ENCODE peak calls at places on chromosomes 6 and 20, in four cellular contexts. One of them, this sample, is unnamed.

GRCh38 chr6:104771258-104771832 is 88.4 kb downstream of the HACE1 start:
- DNase-seq in activated CD8-positive, alpha-beta T cell treated with anti-CD3 and anti-CD28 coated beads for 36 hours: no peak
- DNase-seq in non-pigmented ciliary epithelial cell: no peak
- DNase-seq in NCI-H748 treated with DMSO at 0.1 percent for 48 hours: peak; percentile 11
- DNase-seq in this sample: no peak

GRCh38 chr6:3336859-3337515 is 78.2 kb downstream of the PSMG4 start:
- DNase-seq in activated CD8-positive, alpha-beta T cell treated with anti-CD3 and anti-CD28 coated beads for 36 hours: no peak
- DNase-seq in non-pigmented ciliary epithelial cell: no peak
- DNase-seq in NCI-H748 treated with DMSO at 0.1 percent for 48 hours: no peak
- DNase-seq in this sample: no peak

GRCh38 chr20:37915800-37916570 is 13.1 kb downstream of the VSTM2L start:
- DNase-seq in activated CD8-positive, alpha-beta T cell treated with anti-CD3 and anti-CD28 coated beads for 36 hours: no peak
- DNase-seq in non-pigmented ciliary epithelial cell: no peak
- DNase-seq in NCI-H748 treated with DMSO at 0.1 percent for 48 hours: no peak
- DNase-seq in this sample: no peak

GRCh38 chr6:135451617-135452190 is 45.8 kb downstream of the AHI1 start:
- DNase-seq in activated CD8-positive, alpha-beta T cell treated with anti-CD3 and anti-CD28 coated beads for 36 hours: no peak
- DNase-seq in non-pigmented ciliary epithelial cell: no peak
- DNase-seq in NCI-H748 treated with DMSO at 0.1 percent for 48 hours: peak; percentile 28
- DNase-seq in this sample: no peak

GRCh38 chr20:34220581-34220980 is 20.6 kb upstream of the ASIP start:
- DNase-seq in activated CD8-positive, alpha-beta T cell treated with anti-CD3 and anti-CD28 coated beads for 36 hours: no peak
- DNase-seq in non-pigmented ciliary epithelial cell: peak; percentile 28
- DNase-seq in NCI-H748 treated with DMSO at 0.1 percent for 48 hours: no peak
- DNase-seq in this sample: no peak

GRCh38 chr6:46465294-46466165 is 25.7 kb downstream of the RCAN2 start:
- DNase-seq in activated CD8-positive, alpha-beta T cell treated with anti-CD3 and anti-CD28 coated beads for 36 hours: no peak
- DNase-seq in non-pigmented ciliary epithelial cell: no peak
- DNase-seq in NCI-H748 treated with DMSO at 0.1 percent for 48 hours: no peak
- DNase-seq in this sample: no peak

GRCh38 chr6:11770546-11771466 is 7.8 kb downstream of the ADTRP start:
- DNase-seq in activated CD8-positive, alpha-beta T cell treated with anti-CD3 and anti-CD28 coated beads for 36 hours: no peak
- DNase-seq in non-pigmented ciliary epithelial cell: peak; percentile 99
- DNase-seq in NCI-H748 treated with DMSO at 0.1 percent for 48 hours: no peak
- DNase-seq in this sample: no peak

GRCh38 chr20:63464289-63464635 is 8.2 kb downstream of the KCNQ2 start:
- DNase-seq in activated CD8-positive, alpha-beta T cell treated with anti-CD3 and anti-CD28 coated beads for 36 hours: no peak
- DNase-seq in non-pigmented ciliary epithelial cell: no peak
- DNase-seq in NCI-H748 treated with DMSO at 0.1 percent for 48 hours: no peak
- DNase-seq in this sample: no peak

GRCh38 chr6:36594816-36595167 is 630 bp downstream of the SRSF3 start:
- DNase-seq in activated CD8-positive, alpha-beta T cell treated with anti-CD3 and anti-CD28 coated beads for 36 hours: no peak
- DNase-seq in non-pigmented ciliary epithelial cell: no peak
- DNase-seq in NCI-H748 treated with DMSO at 0.1 percent for 48 hours: no peak
- DNase-seq in this sample: no peak

This sample was measured in GM19239.